ENCODE peak calls at places on chromosomes 2 and 18, in five cellular contexts. A, T, P, Z and L are unnamed samples.

GRCh38 chr2:165718811-165719210 is 75.2 kb downstream of the GALNT3 start:
- DNase-seq in Z (no peak), P (no peak), A (no peak), T (no peak), L (no peak)

GRCh38 chr2:144950874-144951560 is 431.1 kb upstream of the ZEB2 start:
- DNase-seq in A (no peak), T (no peak), Z (no peak), P (no peak), L (no peak)

GRCh38 chr2:227404575-227404974 is 16.8 kb upstream of the SCYGR1 start:
- DNase-seq in A (no peak), Z (no peak), T (no peak), P (no peak), L (no peak)

GRCh38 chr2:98507940-98508689 is 63.5 kb downstream of the INPP4A start:
- DNase-seq in T (no peak), Z (no peak), P (no peak), A (no peak), L (no peak)

GRCh38 chr2:239146011-239146641 is 254.7 kb downstream of the HDAC4 start:
- DNase-seq in Z (no peak), T (no peak), A (no peak), P (no peak), L (no peak)

GRCh38 chr2:136572335-136572734 is 193.0 kb upstream of the THSD7B start:
- DNase-seq in Z (no peak), P (no peak), A (no peak), T (no peak), L (no peak)

GRCh38 chr2:2868065-2868464 is 509.6 kb downstream of the EIPR1 start:
- DNase-seq in Z (no peak), A (no peak), P (peak), T (no peak), L (no peak)

GRCh38 chr2:85915606-85916303 is 27.0 kb upstream of the ST3GAL5 start:
- DNase-seq in A (no peak), P (no peak), Z (no peak), T (no peak), L (no peak)

GRCh38 chr2:5673861-5674240 is 18.3 kb upstream of the SOX11 start:
- DNase-seq in Z (no peak), P (peak), A (no peak), T (no peak), L (no peak)

GRCh38 chr2:26951246-26951645 is 19.2 kb upstream of the MAPRE3 start:
- DNase-seq in Z (no peak), A (no peak), P (no peak), T (no peak), L (no peak)

GRCh38 chr18:44123743-44124142 is 556.9 kb upstream of the SETBP1 start:
- DNase-seq in A (no peak), T (no peak), P (no peak), Z (no peak), L (no peak)

GRCh38 chr2:45134726-45135125 is 125.5 kb upstream of the SIX2 start:
- DNase-seq in Z (no peak), P (no peak), A (peak), T (no peak), L (no peak)

GRCh38 chr2:62074233-62074632 is 121.7 kb upstream of the B3GNT2 start:
- DNase-seq in A (no peak), P (peak), T (no peak), Z (no peak), L (no peak)

GRCh38 chr2:235723811-235724465 is 230.1 kb downstream of the AGAP1 start:
- DNase-seq in Z (no peak), P (no peak), A (no peak), T (no peak), L (no peak)

GRCh38 chr2:20478961-20479360 is 32.1 kb downstream of the RHOB start:
- DNase-seq in A (no peak), T (no peak), Z (no peak), P (no peak), L (no peak)

GRCh38 chr2:54979645-54980044 is 70.6 kb downstream of the RTN4 start:
- DNase-seq in A (no peak), T (no peak), Z (no peak), P (peak), L (no peak)

GRCh38 chr2:223598994-223599645 is 3.0 kb downstream of the SCG2 start:
- DNase-seq in T (no peak), A (no peak), Z (no peak), P (no peak), L (no peak)

GRCh38 chr2:25268136-25268535 is 73.6 kb downstream of the DNMT3A start:
- DNase-seq in A (no peak), Z (no peak), P (no peak), T (no peak), L (no peak)

GRCh38 chr18:70425236-70425635 is 136.4 kb downstream of the SOCS6 start:
- DNase-seq in Z (no peak), T (no peak), A (no peak), P (no peak), L (no peak)

GRCh38 chr2:195016821-195017220 is 640.2 kb upstream of the SLC39A10 start:
- DNase-seq in Z (no peak), A (no peak), T (no peak), P (no peak), L (no peak)